ENCODE peak calls at places on chromosomes 1 and 21, in nine cellular contexts. One of them, this sample, is unnamed.

GRCh38 chr1:204255966-204256365 is 42.2 kb upstream of the GOLT1A start:
- DNase-seq in CD8-positive, alpha-beta T cell: no peak
- DNase-seq in stimulated activated CD8-positive, alpha-beta memory T cell treated with anti-CD3 and anti-CD28 coated beads, Interleukin-15, amount 100 ng/mL, for 4 hours: no peak
- DNase-seq in GM12865: no peak
- DNase-seq in RWPE1: no peak
- DNase-seq in activated CD4-positive, alpha-beta T cell treated with anti-CD3 and anti-CD28 coated beads, Interleukin-2, amount 10 ng/mL, durations not matched to agents 7 days and 5 days: no peak
- DNase-seq in fibroblast of the conjunctiva: no peak
- DNase-seq in putamen: no peak
- DNase-seq in NCI-H774: no peak
- DNase-seq in this sample: no peak

GRCh38 chr1:15947382-15948090 is 28.4 kb downstream of the ZBTB17 start:
- DNase-seq in activated CD4-positive, alpha-beta T cell treated with anti-CD3 and anti-CD28 coated beads, Interleukin-2, amount 10 ng/mL, durations not matched to agents 7 days and 5 days: no peak
- DNase-seq in fibroblast of the conjunctiva: no peak
- DNase-seq in GM12865: no peak
- DNase-seq in NCI-H774: no peak
- DNase-seq in RWPE1: no peak
- DNase-seq in stimulated activated CD8-positive, alpha-beta memory T cell treated with anti-CD3 and anti-CD28 coated beads, Interleukin-15, amount 100 ng/mL, for 4 hours: no peak
- DNase-seq in putamen: no peak
- DNase-seq in CD8-positive, alpha-beta T cell: no peak
- DNase-seq in this sample: no peak

GRCh38 chr1:105172803-105173202 is 1423.1 kb downstream of the AMY1C start:
- DNase-seq in putamen: no peak
- DNase-seq in NCI-H774: peak
- DNase-seq in activated CD4-positive, alpha-beta T cell treated with anti-CD3 and anti-CD28 coated beads, Interleukin-2, amount 10 ng/mL, durations not matched to agents 7 days and 5 days: no peak
- DNase-seq in GM12865: no peak
- DNase-seq in RWPE1: no peak
- DNase-seq in CD8-positive, alpha-beta T cell: no peak
- DNase-seq in stimulated activated CD8-positive, alpha-beta memory T cell treated with anti-CD3 and anti-CD28 coated beads, Interleukin-15, amount 100 ng/mL, for 4 hours: no peak
- DNase-seq in fibroblast of the conjunctiva: no peak
- DNase-seq in this sample: no peak

GRCh38 chr1:54658164-54658913 is 16.8 kb downstream of the MROH7 start:
- DNase-seq in GM12865: no peak
- DNase-seq in RWPE1: no peak
- DNase-seq in activated CD4-positive, alpha-beta T cell treated with anti-CD3 and anti-CD28 coated beads, Interleukin-2, amount 10 ng/mL, durations not matched to agents 7 days and 5 days: no peak
- DNase-seq in NCI-H774: no peak
- DNase-seq in fibroblast of the conjunctiva: no peak
- DNase-seq in CD8-positive, alpha-beta T cell: no peak
- DNase-seq in putamen: no peak
- DNase-seq in stimulated activated CD8-positive, alpha-beta memory T cell treated with anti-CD3 and anti-CD28 coated beads, Interleukin-15, amount 100 ng/mL, for 4 hours: no peak
- DNase-seq in this sample: no peak

GRCh38 chr21:34835526-34835925 is 166.7 kb downstream of the CLIC6 start:
- DNase-seq in putamen: no peak
- DNase-seq in activated CD4-positive, alpha-beta T cell treated with anti-CD3 and anti-CD28 coated beads, Interleukin-2, amount 10 ng/mL, durations not matched to agents 7 days and 5 days: no peak
- DNase-seq in NCI-H774: no peak
- DNase-seq in CD8-positive, alpha-beta T cell: no peak
- DNase-seq in RWPE1: no peak
- DNase-seq in fibroblast of the conjunctiva: peak
- DNase-seq in stimulated activated CD8-positive, alpha-beta memory T cell treated with anti-CD3 and anti-CD28 coated beads, Interleukin-15, amount 100 ng/mL, for 4 hours: no peak
- DNase-seq in GM12865: no peak
- DNase-seq in this sample: no peak

GRCh38 chr1:89822999-89823628 is 2.3 kb downstream of the LRRC8D start:
- DNase-seq in RWPE1: peak
- DNase-seq in CD8-positive, alpha-beta T cell: no peak
- DNase-seq in putamen: no peak
- DNase-seq in NCI-H774: no peak
- DNase-seq in stimulated activated CD8-positive, alpha-beta memory T cell treated with anti-CD3 and anti-CD28 coated beads, Interleukin-15, amount 100 ng/mL, for 4 hours: no peak
- DNase-seq in GM12865: no peak
- DNase-seq in fibroblast of the conjunctiva: peak
- DNase-seq in activated CD4-positive, alpha-beta T cell treated with anti-CD3 and anti-CD28 coated beads, Interleukin-2, amount 10 ng/mL, durations not matched to agents 7 days and 5 days: no peak
- DNase-seq in this sample: no peak

GRCh38 chr1:226424228-226425003 is 16.5 kb upstream of the PARP1 start:
- DNase-seq in NCI-H774: peak
- DNase-seq in RWPE1: peak
- DNase-seq in stimulated activated CD8-positive, alpha-beta memory T cell treated with anti-CD3 and anti-CD28 coated beads, Interleukin-15, amount 100 ng/mL, for 4 hours: no peak
- DNase-seq in fibroblast of the conjunctiva: no peak
- DNase-seq in GM12865: peak
- DNase-seq in putamen: no peak
- DNase-seq in CD8-positive, alpha-beta T cell: no peak
- DNase-seq in activated CD4-positive, alpha-beta T cell treated with anti-CD3 and anti-CD28 coated beads, Interleukin-2, amount 10 ng/mL, durations not matched to agents 7 days and 5 days: peak
- DNase-seq in this sample: no peak

GRCh38 chr1:13583592-13583963 is at the start of gene PDPN:
- DNase-seq in GM12865: no peak
- DNase-seq in activated CD4-positive, alpha-beta T cell treated with anti-CD3 and anti-CD28 coated beads, Interleukin-2, amount 10 ng/mL, durations not matched to agents 7 days and 5 days: no peak
- DNase-seq in fibroblast of the conjunctiva: no peak
- DNase-seq in putamen: no peak
- DNase-seq in RWPE1: peak
- DNase-seq in CD8-positive, alpha-beta T cell: no peak
- DNase-seq in stimulated activated CD8-positive, alpha-beta memory T cell treated with anti-CD3 and anti-CD28 coated beads, Interleukin-15, amount 100 ng/mL, for 4 hours: no peak
- DNase-seq in NCI-H774: no peak
- DNase-seq in this sample: peak

GRCh38 chr1:101174722-101175121 is 62.1 kb upstream of the S1PR1 start:
- DNase-seq in stimulated activated CD8-positive, alpha-beta memory T cell treated with anti-CD3 and anti-CD28 coated beads, Interleukin-15, amount 100 ng/mL, for 4 hours: no peak
- DNase-seq in fibroblast of the conjunctiva: no peak
- DNase-seq in RWPE1: peak
- DNase-seq in putamen: no peak
- DNase-seq in CD8-positive, alpha-beta T cell: no peak
- DNase-seq in activated CD4-positive, alpha-beta T cell treated with anti-CD3 and anti-CD28 coated beads, Interleukin-2, amount 10 ng/mL, durations not matched to agents 7 days and 5 days: no peak
- DNase-seq in NCI-H774: no peak
- DNase-seq in GM12865: no peak
- DNase-seq in this sample: no peak

GRCh38 chr1:228378453-228379164 is 28.0 kb downstream of the TRIM11 start:
- DNase-seq in fibroblast of the conjunctiva: peak
- DNase-seq in CD8-positive, alpha-beta T cell: peak
- DNase-seq in activated CD4-positive, alpha-beta T cell treated with anti-CD3 and anti-CD28 coated beads, Interleukin-2, amount 10 ng/mL, durations not matched to agents 7 days and 5 days: peak
- DNase-seq in RWPE1: peak
- DNase-seq in stimulated activated CD8-positive, alpha-beta memory T cell treated with anti-CD3 and anti-CD28 coated beads, Interleukin-15, amount 100 ng/mL, for 4 hours: no peak
- DNase-seq in NCI-H774: peak
- DNase-seq in putamen: peak
- DNase-seq in GM12865: no peak
- DNase-seq in this sample: peak

GRCh38 chr21:15060776-15061175 is 4.0 kb downstream of the NRIP1 start:
- DNase-seq in activated CD4-positive, alpha-beta T cell treated with anti-CD3 and anti-CD28 coated beads, Interleukin-2, amount 10 ng/mL, durations not matched to agents 7 days and 5 days: no peak
- DNase-seq in NCI-H774: no peak
- DNase-seq in putamen: no peak
- DNase-seq in fibroblast of the conjunctiva: no peak
- DNase-seq in stimulated activated CD8-positive, alpha-beta memory T cell treated with anti-CD3 and anti-CD28 coated beads, Interleukin-15, amount 100 ng/mL, for 4 hours: no peak
- DNase-seq in RWPE1: no peak
- DNase-seq in CD8-positive, alpha-beta T cell: no peak
- DNase-seq in GM12865: no peak
- DNase-seq in this sample: no peak

GRCh38 chr1:76867342-76868130 is at the start of gene ST6GALNAC5:
- DNase-seq in NCI-H774: peak
- DNase-seq in CD8-positive, alpha-beta T cell: no peak
- DNase-seq in GM12865: no peak
- DNase-seq in stimulated activated CD8-positive, alpha-beta memory T cell treated with anti-CD3 and anti-CD28 coated beads, Interleukin-15, amount 100 ng/mL, for 4 hours: no peak
- DNase-seq in fibroblast of the conjunctiva: peak
- DNase-seq in putamen: peak
- DNase-seq in activated CD4-positive, alpha-beta T cell treated with anti-CD3 and anti-CD28 coated beads, Interleukin-2, amount 10 ng/mL, durations not matched to agents 7 days and 5 days: no peak
- DNase-seq in RWPE1: peak
- DNase-seq in this sample: peak

GRCh38 chr1:67464741-67465140 is 34.5 kb upstream of the SERBP1 start:
- DNase-seq in fibroblast of the conjunctiva: no peak
- DNase-seq in activated CD4-positive, alpha-beta T cell treated with anti-CD3 and anti-CD28 coated beads, Interleukin-2, amount 10 ng/mL, durations not matched to agents 7 days and 5 days: no peak
- DNase-seq in NCI-H774: no peak
- DNase-seq in stimulated activated CD8-positive, alpha-beta memory T cell treated with anti-CD3 and anti-CD28 coated beads, Interleukin-15, amount 100 ng/mL, for 4 hours: no peak
- DNase-seq in putamen: no peak
- DNase-seq in GM12865: no peak
- DNase-seq in CD8-positive, alpha-beta T cell: no peak
- DNase-seq in RWPE1: no peak
- DNase-seq in this sample: no peak

GRCh38 chr1:201088901-201089525 is 23.2 kb downstream of the CACNA1S start:
- DNase-seq in putamen: no peak
- DNase-seq in GM12865: no peak
- DNase-seq in CD8-positive, alpha-beta T cell: no peak
- DNase-seq in RWPE1: peak
- DNase-seq in activated CD4-positive, alpha-beta T cell treated with anti-CD3 and anti-CD28 coated beads, Interleukin-2, amount 10 ng/mL, durations not matched to agents 7 days and 5 days: no peak
- DNase-seq in stimulated activated CD8-positive, alpha-beta memory T cell treated with anti-CD3 and anti-CD28 coated beads, Interleukin-15, amount 100 ng/mL, for 4 hours: no peak
- DNase-seq in NCI-H774: no peak
- DNase-seq in fibroblast of the conjunctiva: no peak
- DNase-seq in this sample: no peak

GRCh38 chr1:186536272-186536905 is 75.5 kb upstream of the PDC start:
- DNase-seq in putamen: no peak
- DNase-seq in NCI-H774: no peak
- DNase-seq in RWPE1: no peak
- DNase-seq in fibroblast of the conjunctiva: peak
- DNase-seq in GM12865: no peak
- DNase-seq in stimulated activated CD8-positive, alpha-beta memory T cell treated with anti-CD3 and anti-CD28 coated beads, Interleukin-15, amount 100 ng/mL, for 4 hours: no peak
- DNase-seq in activated CD4-positive, alpha-beta T cell treated with anti-CD3 and anti-CD28 coated beads, Interleukin-2, amount 10 ng/mL, durations not matched to agents 7 days and 5 days: no peak
- DNase-seq in CD8-positive, alpha-beta T cell: no peak
- DNase-seq in this sample: no peak

GRCh38 chr1:43156026-43156425 is 16.1 kb downstream of the EBNA1BP2 start:
- DNase-seq in activated CD4-positive, alpha-beta T cell treated with anti-CD3 and anti-CD28 coated beads, Interleukin-2, amount 10 ng/mL, durations not matched to agents 7 days and 5 days: no peak
- DNase-seq in stimulated activated CD8-positive, alpha-beta memory T cell treated with anti-CD3 and anti-CD28 coated beads, Interleukin-15, amount 100 ng/mL, for 4 hours: no peak
- DNase-seq in CD8-positive, alpha-beta T cell: no peak
- DNase-seq in putamen: no peak
- DNase-seq in RWPE1: no peak
- DNase-seq in NCI-H774: no peak
- DNase-seq in GM12865: no peak
- DNase-seq in fibroblast of the conjunctiva: no peak
- DNase-seq in this sample: no peak

GRCh38 chr1:1788646-1789431 is 10.6 kb upstream of the NADK start:
- DNase-seq in stimulated activated CD8-positive, alpha-beta memory T cell treated with anti-CD3 and anti-CD28 coated beads, Interleukin-15, amount 100 ng/mL, for 4 hours: no peak
- DNase-seq in RWPE1: no peak
- DNase-seq in CD8-positive, alpha-beta T cell: no peak
- DNase-seq in activated CD4-positive, alpha-beta T cell treated with anti-CD3 and anti-CD28 coated beads, Interleukin-2, amount 10 ng/mL, durations not matched to agents 7 days and 5 days: peak
- DNase-seq in NCI-H774: no peak
- DNase-seq in putamen: no peak
- DNase-seq in GM12865: peak
- DNase-seq in fibroblast of the conjunctiva: no peak
- DNase-seq in this sample: no peak

GRCh38 chr1:234649432-234650081 is 39.6 kb upstream of the IRF2BP2 start:
- DNase-seq in stimulated activated CD8-positive, alpha-beta memory T cell treated with anti-CD3 and anti-CD28 coated beads, Interleukin-15, amount 100 ng/mL, for 4 hours: no peak
- DNase-seq in RWPE1: no peak
- DNase-seq in activated CD4-positive, alpha-beta T cell treated with anti-CD3 and anti-CD28 coated beads, Interleukin-2, amount 10 ng/mL, durations not matched to agents 7 days and 5 days: no peak
- DNase-seq in GM12865: no peak
- DNase-seq in fibroblast of the conjunctiva: no peak
- DNase-seq in NCI-H774: no peak
- DNase-seq in putamen: no peak
- DNase-seq in CD8-positive, alpha-beta T cell: no peak
- DNase-seq in this sample: no peak

GRCh38 chr1:73803380-73803779 is 394.6 kb downstream of the LRRIQ3 start:
- DNase-seq in NCI-H774: no peak
- DNase-seq in fibroblast of the conjunctiva: no peak
- DNase-seq in GM12865: no peak
- DNase-seq in CD8-positive, alpha-beta T cell: no peak
- DNase-seq in putamen: no peak
- DNase-seq in stimulated activated CD8-positive, alpha-beta memory T cell treated with anti-CD3 and anti-CD28 coated beads, Interleukin-15, amount 100 ng/mL, for 4 hours: no peak
- DNase-seq in activated CD4-positive, alpha-beta T cell treated with anti-CD3 and anti-CD28 coated beads, Interleukin-2, amount 10 ng/mL, durations not matched to agents 7 days and 5 days: no peak
- DNase-seq in RWPE1: no peak
- DNase-seq in this sample: no peak

GRCh38 chr1:179230251-179230650 is 774 bp upstream of the ABL2 start:
- DNase-seq in RWPE1: peak
- DNase-seq in NCI-H774: no peak
- DNase-seq in putamen: no peak
- DNase-seq in stimulated activated CD8-positive, alpha-beta memory T cell treated with anti-CD3 and anti-CD28 coated beads, Interleukin-15, amount 100 ng/mL, for 4 hours: no peak
- DNase-seq in GM12865: no peak
- DNase-seq in CD8-positive, alpha-beta T cell: no peak
- DNase-seq in activated CD4-positive, alpha-beta T cell treated with anti-CD3 and anti-CD28 coated beads, Interleukin-2, amount 10 ng/mL, durations not matched to agents 7 days and 5 days: no peak
- DNase-seq in fibroblast of the conjunctiva: no peak
- DNase-seq in this sample: no peak

GRCh38 chr1:59664167-59664566 is 150.6 kb upstream of the HOOK1 start:
- DNase-seq in stimulated activated CD8-positive, alpha-beta memory T cell treated with anti-CD3 and anti-CD28 coated beads, Interleukin-15, amount 100 ng/mL, for 4 hours: no peak
- DNase-seq in fibroblast of the conjunctiva: no peak
- DNase-seq in CD8-positive, alpha-beta T cell: no peak
- DNase-seq in activated CD4-positive, alpha-beta T cell treated with anti-CD3 and anti-CD28 coated beads, Interleukin-2, amount 10 ng/mL, durations not matched to agents 7 days and 5 days: no peak
- DNase-seq in RWPE1: no peak
- DNase-seq in putamen: no peak
- DNase-seq in NCI-H774: no peak
- DNase-seq in GM12865: no peak
- DNase-seq in this sample: no peak

GRCh38 chr1:180566048-180566447 is 7.3 kb downstream of the OVAAL start:
- DNase-seq in CD8-positive, alpha-beta T cell: no peak
- DNase-seq in activated CD4-positive, alpha-beta T cell treated with anti-CD3 and anti-CD28 coated beads, Interleukin-2, amount 10 ng/mL, durations not matched to agents 7 days and 5 days: no peak
- DNase-seq in putamen: no peak
- DNase-seq in RWPE1: no peak
- DNase-seq in NCI-H774: no peak
- DNase-seq in fibroblast of the conjunctiva: no peak
- DNase-seq in stimulated activated CD8-positive, alpha-beta memory T cell treated with anti-CD3 and anti-CD28 coated beads, Interleukin-15, amount 100 ng/mL, for 4 hours: no peak
- DNase-seq in GM12865: no peak
- DNase-seq in this sample: no peak

GRCh38 chr1:150150511-150151021 is 850 bp downstream of the PLEKHO1 start:
- DNase-seq in stimulated activated CD8-positive, alpha-beta memory T cell treated with anti-CD3 and anti-CD28 coated beads, Interleukin-15, amount 100 ng/mL, for 4 hours: no peak
- DNase-seq in CD8-positive, alpha-beta T cell: no peak
- DNase-seq in activated CD4-positive, alpha-beta T cell treated with anti-CD3 and anti-CD28 coated beads, Interleukin-2, amount 10 ng/mL, durations not matched to agents 7 days and 5 days: no peak
- DNase-seq in RWPE1: no peak
- DNase-seq in NCI-H774: no peak
- DNase-seq in putamen: no peak
- DNase-seq in fibroblast of the conjunctiva: no peak
- DNase-seq in GM12865: no peak
- DNase-seq in this sample: peak

GRCh38 chr1:58158465-58159423 is 387.8 kb downstream of the OMA1 start:
- DNase-seq in stimulated activated CD8-positive, alpha-beta memory T cell treated with anti-CD3 and anti-CD28 coated beads, Interleukin-15, amount 100 ng/mL, for 4 hours: no peak
- DNase-seq in RWPE1: no peak
- DNase-seq in putamen: no peak
- DNase-seq in activated CD4-positive, alpha-beta T cell treated with anti-CD3 and anti-CD28 coated beads, Interleukin-2, amount 10 ng/mL, durations not matched to agents 7 days and 5 days: no peak
- DNase-seq in GM12865: no peak
- DNase-seq in fibroblast of the conjunctiva: no peak
- DNase-seq in CD8-positive, alpha-beta T cell: no peak
- DNase-seq in NCI-H774: no peak
- DNase-seq in this sample: no peak

GRCh38 chr1:1273535-1274298 is at the start of gene UBE2J2:
- DNase-seq in NCI-H774: peak
- DNase-seq in CD8-positive, alpha-beta T cell: peak
- DNase-seq in fibroblast of the conjunctiva: peak
- DNase-seq in RWPE1: peak
- DNase-seq in putamen: peak
- DNase-seq in stimulated activated CD8-positive, alpha-beta memory T cell treated with anti-CD3 and anti-CD28 coated beads, Interleukin-15, amount 100 ng/mL, for 4 hours: peak
- DNase-seq in activated CD4-positive, alpha-beta T cell treated with anti-CD3 and anti-CD28 coated beads, Interleukin-2, amount 10 ng/mL, durations not matched to agents 7 days and 5 days: peak
- DNase-seq in GM12865: peak
- DNase-seq in this sample: peak